ENCODE peak calls at places on chromosomes 13 and 19, in four cellular contexts. O is H9, L is mesendoderm, M is neuronal stem cell. K is an unnamed sample.

GRCh38 chr19:42468273-42468796 is 25.6 kb upstream of the CXCL17 start:
- DNase-seq in L (peak), M (no peak), O (no peak), K (peak)

GRCh38 chr19:1956868-1957492 is 16.0 kb downstream of the CSNK1G2 start:
- DNase-seq in M (no peak), L (peak), O (peak), K (no peak)

GRCh38 chr19:47797996-47798903 is 6.1 kb downstream of the TPRX1 start:
- DNase-seq in L (no peak), O (no peak), M (no peak), K (no peak)

GRCh38 chr13:40660692-40661091 is 5.7 kb downstream of the FOXO1 start:
- DNase-seq in L (no peak), M (no peak), O (no peak), K (no peak)

GRCh38 chr19:40139533-40140287 is 49.0 kb upstream of the ZNF780A start:
- DNase-seq in O (no peak), M (peak), L (peak), K (peak)

GRCh38 chr13:96532804-96533203 is 442.9 kb downstream of the HS6ST3 start:
- DNase-seq in M (no peak), L (no peak), O (no peak), K (no peak)

GRCh38 chr13:97329331-97329730 is 104.6 kb upstream of the RAP2A start:
- DNase-seq in L (peak), M (no peak), O (no peak), K (peak)

GRCh38 chr19:2624537-2625091 is 77.9 kb downstream of the GNG7 start:
- DNase-seq in L (peak), M (no peak), O (peak), K (no peak)

GRCh38 chr19:46839752-46840151 is 10.9 kb downstream of the AP2S1 start:
- DNase-seq in L (no peak), M (no peak), O (no peak), K (no peak)

GRCh38 chr19:494171-495046 is 1.9 kb upstream of the MADCAM1 start:
- DNase-seq in L (no peak), O (peak), M (no peak), K (no peak)

GRCh38 chr19:18604820-18605159 is 1.8 kb downstream of the CRLF1 start:
- DNase-seq in L (no peak), M (no peak), O (no peak), K (no peak)

GRCh38 chr19:41366089-41366488 is 2.1 kb upstream of the B9D2 start:
- DNase-seq in L (no peak), O (no peak), M (no peak), K (no peak)

GRCh38 chr19:2574971-2575630 is 99.2 kb downstream of the GADD45B start:
- DNase-seq in O (no peak), M (no peak), L (no peak), K (no peak)

GRCh38 chr13:113996912-113997745 is 23.3 kb upstream of the C13orf46 start:
- DNase-seq in O (no peak), L (no peak), M (no peak), K (no peak)

GRCh38 chr19:16330811-16331690 is 6.4 kb downstream of the KLF2 start:
- DNase-seq in M (no peak), O (no peak), L (no peak), K (no peak)

GRCh38 chr13:50467156-50467814 is 376.2 kb downstream of the DLEU7 start:
- DNase-seq in L (no peak), O (no peak), M (no peak), K (no peak)

GRCh38 chr13:66915596-66916185 is 314.4 kb downstream of the PCDH9 start:
- DNase-seq in L (no peak), O (no peak), M (no peak), K (peak)

GRCh38 chr13:75407473-75407872 is 74.5 kb downstream of the TBC1D4 start:
- DNase-seq in O (no peak), M (no peak), L (no peak), K (no peak)

GRCh38 chr19:18589380-18590272 is 1.0 kb downstream of the REX1BD start:
- DNase-seq in M (peak), L (peak), O (peak), K (peak)

GRCh38 chr13:95201814-95202521 is 99.3 kb downstream of the ABCC4 start:
- DNase-seq in O (no peak), M (no peak), L (peak), K (peak)

GRCh38 chr13:94987081-94987480 is 274.7 kb upstream of the SOX21 start:
- DNase-seq in O (no peak), L (no peak), M (no peak), K (no peak)

GRCh38 chr19:15551183-15552004 is 43.1 kb downstream of the CYP4F22 start:
- DNase-seq in L (peak), O (peak), M (no peak), K (no peak)

GRCh38 chr13:32426191-32426980 is 1.5 kb downstream of the N4BP2L1 start:
- DNase-seq in L (no peak), M (no peak), O (no peak), K (no peak)

GRCh38 chr13:40158218-40158617 is 502.8 kb downstream of the COG6 start:
- DNase-seq in L (no peak), O (no peak), M (no peak), K (no peak)

DNA sequence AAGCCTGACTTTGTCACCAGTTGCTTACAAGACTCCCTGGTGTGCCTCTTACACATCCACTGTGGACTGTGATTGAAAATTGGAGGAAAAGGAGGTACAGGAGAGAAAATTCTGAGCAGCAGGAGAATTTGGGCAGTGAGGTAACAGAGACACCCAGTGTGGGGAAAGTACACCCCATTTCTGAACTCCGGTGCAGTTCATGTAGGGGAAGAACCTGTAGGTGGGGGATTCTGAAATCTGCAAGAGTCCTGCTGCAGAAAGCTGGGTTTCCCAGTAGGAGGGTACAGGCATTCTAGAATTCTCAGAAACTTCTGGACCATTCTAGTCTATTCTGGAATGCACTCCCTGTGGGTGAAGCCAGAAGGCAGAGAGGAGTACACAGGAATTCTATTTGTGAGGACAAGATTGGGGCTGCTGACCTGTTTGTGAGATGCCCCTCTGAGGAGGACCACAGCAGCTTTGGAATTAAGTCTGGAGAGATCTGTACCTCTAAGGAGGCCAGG is 54.1 kb downstream of the ALOX5AP start:
- DNase-seq in M (no peak), L (no peak), O (no peak), K (no peak)
- H2BK120ac ChIP-seq in M (no peak), L (no peak), O (no peak), K (peak)

DNA sequence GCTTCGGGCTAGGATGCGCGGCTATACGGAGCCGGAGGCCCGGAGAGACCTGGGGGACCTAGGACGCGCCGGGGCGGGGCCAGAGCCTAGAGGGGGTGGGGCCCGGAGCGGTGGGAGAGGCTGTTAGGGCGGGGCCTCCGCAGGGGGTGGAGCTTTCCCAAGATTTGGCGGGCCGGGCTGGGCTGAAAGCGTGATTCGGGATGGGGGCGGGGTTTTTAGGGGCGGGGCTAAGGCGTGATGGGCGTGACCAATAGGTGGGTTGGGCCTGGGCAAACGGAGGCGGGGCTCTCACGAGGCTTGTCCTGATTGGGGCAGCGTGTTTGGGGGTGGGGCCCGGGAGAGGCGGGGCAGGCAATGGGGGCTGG is 439 bp downstream of the RAB11B start:
- DNase-seq in L (peak), O (peak), M (peak), K (peak)
- H2BK120ac ChIP-seq in L (peak), O (no peak), M (peak), K (no peak)

DNA sequence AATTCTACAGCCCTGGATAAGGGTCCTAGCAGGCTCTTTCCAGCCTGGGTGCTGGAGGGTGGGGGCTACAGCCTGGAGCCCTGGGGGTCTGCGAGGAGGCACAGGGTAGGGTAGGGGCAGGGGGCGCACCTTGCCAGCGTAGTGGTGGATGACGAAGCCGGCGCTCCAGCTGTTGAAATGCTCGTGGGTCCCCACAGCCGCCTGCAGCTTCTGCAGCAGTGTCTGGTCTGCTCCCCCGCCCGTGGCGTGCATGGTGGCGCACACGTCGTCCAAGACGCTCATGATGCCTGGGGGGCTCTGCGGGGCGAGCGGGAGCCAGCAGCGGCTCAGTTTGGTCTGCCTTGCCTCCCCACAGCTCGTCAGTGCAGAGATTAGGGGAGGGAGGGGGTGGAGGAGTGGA is 30.2 kb upstream of the ZNF414 start:
- DNase-seq in M (no peak), O (no peak), L (no peak), K (no peak)
- H2BK120ac ChIP-seq in M (no peak), O (no peak), L (no peak), K (no peak)

GRCh38 chr13:85589021-85589420 is 210.2 kb downstream of the SLITRK6 start:
- DNase-seq in L (no peak), M (no peak), O (no peak), K (no peak)
- H2BK120ac ChIP-seq in L (no peak), M (no peak), O (no peak), K (no peak)

GRCh38 chr19:14383898-14384669 is 2.8 kb downstream of the ADGRE5 start:
- DNase-seq in O (no peak), M (no peak), L (peak), K (peak)
- H2BK120ac ChIP-seq in O (no peak), M (no peak), L (no peak), K (peak)

DNA sequence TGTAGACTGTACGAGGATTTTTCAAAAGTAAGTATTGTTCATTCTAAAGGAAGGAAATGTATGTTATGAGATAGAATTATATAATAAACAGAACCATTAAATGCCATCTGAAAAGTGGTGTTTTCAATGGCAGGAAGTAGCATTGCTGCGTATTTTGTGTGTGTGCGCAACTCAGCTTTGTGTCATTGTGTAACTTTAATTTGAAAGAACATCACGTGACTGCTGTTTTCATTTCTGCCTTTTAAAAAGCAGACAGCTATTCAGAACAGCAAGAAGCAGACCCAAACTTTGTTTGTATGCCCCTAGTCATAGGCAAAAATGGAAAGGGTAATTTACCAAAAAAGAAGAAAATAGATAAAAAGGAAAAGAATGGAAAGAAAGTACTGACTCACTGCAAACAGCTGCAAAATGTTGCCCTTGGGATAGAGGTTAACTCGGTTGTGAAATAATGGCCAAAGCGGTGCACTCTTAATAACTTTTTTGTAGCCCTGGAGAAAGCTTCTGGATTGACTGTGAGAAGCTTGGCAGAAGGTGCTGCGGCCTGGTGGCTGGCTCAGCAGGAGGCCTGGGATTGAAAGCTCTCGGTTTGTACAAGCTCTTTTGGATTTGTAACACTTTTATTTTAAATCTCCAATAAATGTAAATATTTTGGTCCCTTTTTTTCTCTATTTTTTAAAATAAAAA is 97.3 kb downstream of the GGACT start:
- DNase-seq in M (no peak), L (no peak), O (no peak), K (peak)
- H2BK120ac ChIP-seq in M (no peak), L (no peak), O (no peak), K (no peak)

GRCh38 chr19:33248104-33248503 is 22.5 kb upstream of the SLC7A10 start:
- DNase-seq in M (no peak), L (no peak), O (no peak), K (no peak)
- H2BK120ac ChIP-seq in M (no peak), L (no peak), O (no peak), K (no peak)

K was measured in IMR-90.